ENCODE peak calls at places on chromosome X, in seven cellular contexts. One of them, this sample, is unnamed.

GRCh38 chrX:46796574-46797191 is 37.8 kb upstream of the SLC9A7 start:
- DNase-seq in iris pigment epithelial cell: peak
- DNase-seq in fibroblast of lung: peak
- DNase-seq in amygdala: peak
- DNase-seq in AG10803: peak
- DNase-seq in Kasumi-1: peak
- DNase-seq in SJSA1: peak
- DNase-seq in this sample: peak

GRCh38 chrX:9573282-9574106 is 108.6 kb downstream of the TBL1X start:
- DNase-seq in iris pigment epithelial cell: no peak
- DNase-seq in fibroblast of lung: no peak
- DNase-seq in amygdala: no peak
- DNase-seq in AG10803: no peak
- DNase-seq in Kasumi-1: no peak
- DNase-seq in SJSA1: no peak
- DNase-seq in this sample: no peak

GRCh38 chrX:130893356-130894085 is 9.5 kb downstream of the ENOX2 start:
- DNase-seq in iris pigment epithelial cell: no peak
- DNase-seq in fibroblast of lung: no peak
- DNase-seq in amygdala: no peak
- DNase-seq in AG10803: no peak
- DNase-seq in Kasumi-1: no peak
- DNase-seq in SJSA1: no peak
- DNase-seq in this sample: no peak

GRCh38 chrX:150234126-150234525 is 129.0 kb upstream of the MAMLD1 start:
- DNase-seq in iris pigment epithelial cell: peak
- DNase-seq in fibroblast of lung: peak
- DNase-seq in amygdala: no peak
- DNase-seq in AG10803: no peak
- DNase-seq in Kasumi-1: no peak
- DNase-seq in SJSA1: peak
- DNase-seq in this sample: no peak

GRCh38 chrX:48083212-48083611 is 11.8 kb upstream of the ZNF630 start:
- DNase-seq in iris pigment epithelial cell: peak
- DNase-seq in fibroblast of lung: peak
- DNase-seq in amygdala: peak
- DNase-seq in AG10803: peak
- DNase-seq in Kasumi-1: peak
- DNase-seq in SJSA1: peak
- DNase-seq in this sample: peak

GRCh38 chrX:106874075-106874474 is 29.1 kb downstream of the RIPPLY1 start:
- DNase-seq in iris pigment epithelial cell: peak
- DNase-seq in fibroblast of lung: peak
- DNase-seq in amygdala: no peak
- DNase-seq in AG10803: peak
- DNase-seq in Kasumi-1: no peak
- DNase-seq in SJSA1: peak
- DNase-seq in this sample: no peak

GRCh38 chrX:114037515-114037914 is 546.4 kb upstream of the HTR2C start:
- DNase-seq in iris pigment epithelial cell: no peak
- DNase-seq in fibroblast of lung: no peak
- DNase-seq in amygdala: no peak
- DNase-seq in AG10803: no peak
- DNase-seq in Kasumi-1: no peak
- DNase-seq in SJSA1: no peak
- DNase-seq in this sample: no peak

GRCh38 chrX:645024-645376 is 14.4 kb downstream of the SHOX start:
- DNase-seq in iris pigment epithelial cell: no peak
- DNase-seq in fibroblast of lung: no peak
- DNase-seq in amygdala: no peak
- DNase-seq in AG10803: no peak
- DNase-seq in Kasumi-1: no peak
- DNase-seq in SJSA1: no peak
- DNase-seq in this sample: no peak

GRCh38 chrX:97401586-97402101 is 517.9 kb downstream of the RPA4 start:
- DNase-seq in iris pigment epithelial cell: peak
- DNase-seq in fibroblast of lung: no peak
- DNase-seq in amygdala: no peak
- DNase-seq in AG10803: no peak
- DNase-seq in Kasumi-1: no peak
- DNase-seq in SJSA1: no peak
- DNase-seq in this sample: no peak

GRCh38 chrX:137567474-137568232 is 1.7 kb downstream of the ZIC3 start:
- DNase-seq in iris pigment epithelial cell: no peak
- DNase-seq in fibroblast of lung: no peak
- DNase-seq in amygdala: no peak
- DNase-seq in AG10803: no peak
- DNase-seq in Kasumi-1: no peak
- DNase-seq in SJSA1: no peak
- DNase-seq in this sample: no peak

GRCh38 chrX:138487866-138488265 is 223.7 kb downstream of the FGF13 start:
- DNase-seq in iris pigment epithelial cell: no peak
- DNase-seq in fibroblast of lung: no peak
- DNase-seq in amygdala: no peak
- DNase-seq in AG10803: no peak
- DNase-seq in Kasumi-1: no peak
- DNase-seq in SJSA1: no peak
- DNase-seq in this sample: no peak

GRCh38 chrX:137194164-137194563 is 160.4 kb upstream of the GPR101 start:
- DNase-seq in iris pigment epithelial cell: peak
- DNase-seq in fibroblast of lung: no peak
- DNase-seq in amygdala: no peak
- DNase-seq in AG10803: no peak
- DNase-seq in Kasumi-1: peak
- DNase-seq in SJSA1: peak
- DNase-seq in this sample: peak

GRCh38 chrX:119686087-119686639 is 6.8 kb downstream of the SEPTIN6 start:
- DNase-seq in iris pigment epithelial cell: no peak
- DNase-seq in fibroblast of lung: no peak
- DNase-seq in amygdala: no peak
- DNase-seq in AG10803: peak
- DNase-seq in Kasumi-1: no peak
- DNase-seq in SJSA1: no peak
- DNase-seq in this sample: no peak

GRCh38 chrX:3516051-3516541 is 169.6 kb upstream of the MXRA5 start:
- DNase-seq in iris pigment epithelial cell: peak
- DNase-seq in fibroblast of lung: peak
- DNase-seq in amygdala: no peak
- DNase-seq in AG10803: peak
- DNase-seq in Kasumi-1: no peak
- DNase-seq in SJSA1: no peak
- DNase-seq in this sample: no peak

GRCh38 chrX:47958943-47959342 is 44.8 kb downstream of the ZNF182 start:
- DNase-seq in iris pigment epithelial cell: peak
- DNase-seq in fibroblast of lung: no peak
- DNase-seq in amygdala: no peak
- DNase-seq in AG10803: no peak
- DNase-seq in Kasumi-1: peak
- DNase-seq in SJSA1: no peak
- DNase-seq in this sample: peak

GRCh38 chrX:113305496-113305895 is 464.9 kb upstream of the AMOT start:
- DNase-seq in iris pigment epithelial cell: peak
- DNase-seq in fibroblast of lung: peak
- DNase-seq in amygdala: no peak
- DNase-seq in AG10803: peak
- DNase-seq in Kasumi-1: no peak
- DNase-seq in SJSA1: peak
- DNase-seq in this sample: peak

GRCh38 chrX:153966841-153967535 is 4.6 kb downstream of the HCFC1 start:
- DNase-seq in iris pigment epithelial cell: peak
- DNase-seq in fibroblast of lung: peak
- DNase-seq in amygdala: no peak
- DNase-seq in AG10803: no peak
- DNase-seq in Kasumi-1: no peak
- DNase-seq in SJSA1: no peak
- DNase-seq in this sample: no peak

GRCh38 chrX:39814391-39814790 is 283.4 kb downstream of the BCOR start:
- DNase-seq in iris pigment epithelial cell: peak
- DNase-seq in fibroblast of lung: no peak
- DNase-seq in amygdala: no peak
- DNase-seq in AG10803: peak
- DNase-seq in Kasumi-1: peak
- DNase-seq in SJSA1: peak
- DNase-seq in this sample: no peak

GRCh38 chrX:116185163-116185562 is 14.6 kb downstream of the AGTR2 start:
- DNase-seq in iris pigment epithelial cell: no peak
- DNase-seq in fibroblast of lung: no peak
- DNase-seq in amygdala: no peak
- DNase-seq in AG10803: no peak
- DNase-seq in Kasumi-1: no peak
- DNase-seq in SJSA1: no peak
- DNase-seq in this sample: no peak

GRCh38 chrX:108126661-108127060 is 35.1 kb downstream of the ATG4A start:
- DNase-seq in iris pigment epithelial cell: peak
- DNase-seq in fibroblast of lung: no peak
- DNase-seq in amygdala: no peak
- DNase-seq in AG10803: no peak
- DNase-seq in Kasumi-1: peak
- DNase-seq in SJSA1: no peak
- DNase-seq in this sample: no peak